ENCODE peak calls at places on chromosomes 12 and 14, in eight cellular contexts. W is DND-41; N is hepatocyte; P is heart left ventricle; F is CD8-positive, alpha-beta T cell; Z is fibroblast of lung; J is brain microvascular endothelial cell; R is astrocyte. S is an unnamed sample.

GRCh38 chr14:54676822-54677708 is 110.1 kb downstream of the SAMD4A start:
- DNase-seq in W (no peak), N (peak; percentile 68), P (peak; percentile 39), F (no peak), Z (peak; percentile 93), J (peak; percentile 92), R (peak; percentile 99), S (no peak)

GRCh38 chr14:99475179-99475578 is 5.5 kb downstream of the SETD3 start:
- DNase-seq in W (no peak), N (peak; percentile 30), P (no peak), F (no peak), Z (peak; percentile 32), J (no peak), R (no peak), S (no peak)

GRCh38 chr14:32650665-32651064 is 288.0 kb upstream of the NPAS3 start:
- DNase-seq in W (no peak), N (no peak), P (no peak), F (no peak), Z (no peak), J (no peak), R (no peak), S (no peak)

GRCh38 chr12:62787023-62787422 is 147.9 kb downstream of the PPM1H start:
- DNase-seq in W (no peak), N (no peak), P (no peak), F (no peak), Z (no peak), J (no peak), R (no peak), S (no peak)

GRCh38 chr12:10214131-10214876 is 1.6 kb downstream of the GABARAPL1 start:
- DNase-seq in W (no peak), N (peak; percentile 46), P (no peak), F (no peak), Z (peak; percentile 63), J (peak; percentile 59), R (peak; percentile 83), S (no peak)

GRCh38 chr14:49553106-49553505 is 33.1 kb downstream of the RPS29 start:
- DNase-seq in W (no peak), N (no peak), P (no peak), F (no peak), Z (no peak), J (no peak), R (no peak), S (no peak)

GRCh38 chr12:95417372-95417771 is 56.6 kb upstream of the METAP2 start:
- DNase-seq in W (no peak), N (no peak), P (no peak), F (no peak), Z (peak; percentile 49), J (no peak), R (no peak), S (no peak)

GRCh38 chr14:55220230-55220629 is 28.8 kb upstream of the DLGAP5 start:
- DNase-seq in W (no peak), N (no peak), P (no peak), F (no peak), Z (no peak), J (no peak), R (no peak), S (no peak)

GRCh38 chr12:55737581-55738112 is 5.3 kb upstream of the GDF11 start:
- DNase-seq in W (no peak), N (peak; percentile 32), P (no peak), F (no peak), Z (no peak), J (no peak), R (no peak), S (no peak)

GRCh38 chr14:65783576-65783975 is 371.0 kb downstream of the FUT8 start:
- DNase-seq in W (no peak), N (no peak), P (no peak), F (no peak), Z (no peak), J (no peak), R (peak; percentile 17), S (no peak)

GRCh38 chr12:40376533-40377267 is 151.9 kb downstream of the LRRK2 start:
- DNase-seq in W (no peak), N (no peak), P (no peak), F (no peak), Z (no peak), J (no peak), R (no peak), S (no peak)

DNA sequence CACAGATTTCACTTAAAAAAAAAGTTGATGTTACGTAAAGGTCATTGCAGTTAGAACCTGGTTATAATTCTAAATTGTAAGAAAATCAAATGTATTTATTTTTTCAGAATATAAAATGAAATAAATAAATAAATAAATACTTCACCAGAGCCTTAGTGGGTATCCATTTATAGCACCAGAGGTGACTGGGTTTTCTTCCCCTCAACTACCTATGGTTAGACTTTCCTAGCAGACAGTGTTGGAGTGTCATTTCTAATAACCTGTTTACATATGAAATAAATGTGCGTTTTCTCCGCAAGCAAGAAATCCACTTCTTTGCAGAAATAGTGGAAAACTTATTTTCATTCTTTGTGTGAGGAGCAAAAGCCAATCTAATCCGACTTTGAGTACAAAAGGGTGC is 3.3 kb upstream of the MYF5 start:
- DNase-seq in W (no peak), N (no peak), P (no peak), F (no peak), Z (no peak), J (no peak), R (no peak), S (no peak)
- H3K4me3 ChIP-seq in W (no peak overlapping the region), N (no peak overlapping the region), P (no peak overlapping the region), F (no peak overlapping the region), Z (no peak overlapping the region), J (no peak overlapping the region), R (peak overlapping the region; percentile 53), S (no peak overlapping the region)

GRCh38 chr14:90093942-90094595 is 32.3 kb downstream of the KCNK13 start:
- DNase-seq in W (no peak), N (no peak), P (no peak), F (no peak), Z (peak; percentile 7), J (peak; percentile 4), R (peak; percentile 82), S (no peak)
- H3K27ac ChIP-seq in W (no peak overlapping the region), N (no peak overlapping the region), P (no peak overlapping the region), F (no peak overlapping the region), Z (no peak overlapping the region), J (no peak overlapping the region), R (no peak overlapping the region), S (no peak overlapping the region)

GRCh38 chr14:106586098-106586704 is 1059.8 kb downstream of the TMEM121 start:
- DNase-seq in W (peak; percentile 91), N (no peak), P (no peak), F (peak; percentile 26), Z (no peak), J (no peak), R (no peak), S (no peak)
- TF ChIP-seq CTCF in W (peak; percentile 98), N (no peak), P (peak; percentile 22), F (peak; percentile 80), Z (no peak), J (peak; percentile 20), R (no peak), S (peak; percentile 42)

GRCh38 chr14:23118506-23119361 is at the start of gene CEBPE:
- DNase-seq in W (no peak), N (no peak), P (no peak), F (no peak), Z (no peak), J (no peak), R (no peak), S (no peak)

GRCh38 chr14:23115918-23116317 is 3.1 kb downstream of the CEBPE start:
- DNase-seq in W (no peak), N (no peak), P (no peak), F (no peak), Z (no peak), J (no peak), R (no peak), S (no peak)

GRCh38 chr14:23119362-23120327 is 590 bp upstream of the CEBPE start:
- DNase-seq in W (peak; percentile 13), N (no peak), P (no peak), F (no peak), Z (no peak), J (no peak), R (no peak), S (no peak)

GRCh38 chr14:23115492-23115850 is 3.6 kb downstream of the CEBPE start:
- DNase-seq in W (no peak), N (no peak), P (no peak), F (no peak), Z (no peak), J (no peak), R (no peak), S (no peak)

GRCh38 chr14:23117371-23118020 is 1.6 kb downstream of the CEBPE start:
- DNase-seq in W (no peak), N (no peak), P (no peak), F (no peak), Z (no peak), J (no peak), R (no peak), S (no peak)
- H3K4me3 ChIP-seq in W (no peak overlapping the region), N (no peak overlapping the region), P (no peak overlapping the region), F (no peak overlapping the region), Z (no peak overlapping the region), J (no peak overlapping the region), R (no peak overlapping the region), S (no peak overlapping the region)

GRCh38 chr12:52890417-52890816 is 14.5 kb downstream of the KRT8 start:
- DNase-seq in W (no peak), N (no peak), P (no peak), F (no peak), Z (no peak), J (no peak), R (no peak), S (no peak)

GRCh38 chr12:52879394-52880351 is 25.2 kb downstream of the KRT8 start:
- DNase-seq in W (peak; percentile 41), N (peak; percentile 95), P (peak; percentile 83), F (peak; percentile 53), Z (peak; percentile 90), J (peak; percentile 75), R (peak; percentile 67), S (peak; percentile 93)

GRCh38 chr12:52878507-52879393 is 26.1 kb downstream of the KRT8 start:
- DNase-seq in W (no peak), N (peak; percentile 4), P (no peak), F (no peak), Z (no peak), J (no peak), R (no peak), S (no peak)

GRCh38 chr12:52884526-52885293 is 20.2 kb downstream of the KRT8 start:
- DNase-seq in W (peak; percentile 70), N (peak; percentile 88), P (peak; percentile 68), F (peak; percentile 61), Z (peak; percentile 53), J (peak; percentile 49), R (no peak), S (peak; percentile 73)
- H3K27ac ChIP-seq in W (no peak overlapping the region), N (peak overlapping the region; percentile 87), P (no peak overlapping the region), F (no peak overlapping the region), Z (no peak overlapping the region), J (no peak overlapping the region), R (no peak overlapping the region), S (no peak overlapping the region)

GRCh38 chr14:103188691-103189480 is 65.6 kb downstream of the TNFAIP2 start:
- DNase-seq in W (no peak), N (peak; percentile 73), P (peak; percentile 21), F (no peak), Z (no peak), J (no peak), R (no peak), S (peak; percentile 92)
- TF ChIP-seq CTCF in W (peak; percentile 4), N (peak; percentile 31), P (peak; percentile 43), F (no peak), Z (no peak), J (no peak), R (no peak), S (no peak)

S was measured in upper lobe of left lung.